ENCODE peak calls at places on chromosome 22, in seven cellular contexts. H is neuronal stem cell, E is H9, R is mesendoderm, Y is mesenchymal stem cell, T is H1, M is trophoblast cell. C is an unnamed sample.

GRCh38 chr22:38088723-38089473 is 4.9 kb upstream of the SLC16A8 start:
- DNase-seq in H (no peak), E (no peak), R (no peak), Y (no peak), T (no peak), M (no peak), C (no peak)

GRCh38 chr22:23534201-23534850 is 45.8 kb downstream of the IGLL1 start:
- DNase-seq in H (no peak), E (peak), R (peak), Y (no peak), T (no peak), M (no peak), C (no peak)

GRCh38 chr22:27879923-27880322 is 39.1 kb downstream of the PITPNB start:
- DNase-seq in H (no peak), E (no peak), R (peak), Y (peak), T (no peak), M (no peak), C (peak)

GRCh38 chr22:41682033-41682807 is 6.4 kb downstream of the SNU13 start:
- DNase-seq in H (peak), E (peak), R (peak), Y (peak), T (peak), M (peak), C (peak)

GRCh38 chr22:36855478-36855877 is 5.3 kb upstream of the NCF4 start:
- DNase-seq in H (no peak), E (no peak), R (no peak), Y (no peak), T (no peak), M (no peak), C (no peak)

GRCh38 chr22:38444783-38445182 is 10.2 kb downstream of the KCNJ4 start:
- DNase-seq in H (no peak), E (no peak), R (no peak), Y (no peak), T (no peak), M (no peak), C (no peak)

GRCh38 chr22:31829505-31829904 is 75.7 kb downstream of the DEPDC5 start:
- DNase-seq in H (no peak), E (no peak), R (no peak), Y (peak), T (no peak), M (peak), C (peak)

GRCh38 chr22:23219787-23220484 is 39.6 kb downstream of the BCR start:
- DNase-seq in H (no peak), E (no peak), R (peak), Y (peak), T (no peak), M (peak), C (peak)

GRCh38 chr22:37213941-37214340 is 1.7 kb upstream of the SSTR3 start:
- DNase-seq in H (no peak), E (no peak), R (no peak), Y (no peak), T (no peak), M (no peak), C (no peak)

GRCh38 chr22:22770280-22770871 is 117.2 kb upstream of the IGLL5 start:
- DNase-seq in H (peak), E (peak), R (peak), Y (peak), T (peak), M (peak), C (no peak)

GRCh38 chr22:41523464-41524221 is 20.6 kb downstream of the POLR3H start:
- DNase-seq in H (no peak), E (peak), R (peak), Y (peak), T (no peak), M (no peak), C (peak)

GRCh38 chr22:47586946-47587345 is 824.5 kb downstream of the TBC1D22A start:
- DNase-seq in H (no peak), E (no peak), R (no peak), Y (no peak), T (no peak), M (no peak), C (no peak)

GRCh38 chr22:27090595-27090994 is 433.2 kb downstream of the MIAT start:
- DNase-seq in H (no peak), E (no peak), R (no peak), Y (no peak), T (no peak), M (no peak), C (no peak)

DNA sequence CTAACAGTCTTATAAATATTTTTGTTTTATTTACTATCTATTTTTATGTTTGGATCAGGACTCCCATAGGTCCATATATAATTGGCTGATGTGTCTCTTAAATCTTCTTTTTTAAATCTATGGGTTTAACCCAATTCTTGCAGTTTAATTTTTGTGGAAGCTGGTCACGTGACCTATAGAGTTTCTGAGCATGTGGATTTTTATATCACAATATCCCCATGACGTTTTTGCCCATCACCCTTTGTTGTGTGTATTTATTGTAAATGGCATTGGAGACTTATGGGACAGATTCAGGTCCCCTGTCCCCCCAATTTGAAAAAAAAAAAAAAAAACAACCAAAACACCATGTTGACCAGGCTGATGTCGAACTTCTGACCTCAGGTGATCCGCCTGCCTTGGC is 78.8 kb upstream of the PRODH start:
- DNase-seq in H (no peak), E (no peak), R (no peak), Y (no peak), T (no peak), M (no peak), C (no peak)
- H2BK120ac ChIP-seq in H (no peak), E (no peak), R (no peak), Y (no peak), T (no peak), M (no peak), C (no peak)

GRCh38 chr22:25091449-25091848 is 108.2 kb upstream of the CRYBB3 start:
- DNase-seq in H (no peak), E (no peak), R (no peak), Y (no peak), T (no peak), M (peak), C (no peak)
- H2BK120ac ChIP-seq in H (no peak), E (no peak), R (no peak), Y (no peak), T (no peak), M (no peak), C (no peak)

DNA sequence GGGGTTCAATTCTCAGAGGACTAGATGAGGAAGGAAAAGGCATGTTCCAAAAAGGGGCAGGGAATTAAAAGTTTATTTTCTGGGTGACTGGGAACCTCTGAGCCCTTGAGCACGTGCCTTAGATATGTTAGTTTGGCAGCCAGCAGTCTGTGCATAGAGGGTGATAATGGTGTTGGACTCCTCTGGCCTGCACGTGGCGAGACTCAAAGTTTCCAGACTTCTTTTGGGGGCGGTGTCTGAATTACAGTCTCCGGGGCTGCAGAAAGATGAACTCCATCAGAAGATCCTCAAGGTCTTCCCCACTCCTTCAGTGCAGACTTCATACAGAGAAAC is 861 bp upstream of the ZNRF3 start:
- DNase-seq in H (no peak), E (no peak), R (no peak), Y (peak), T (no peak), M (no peak), C (no peak)
- H2BK120ac ChIP-seq in H (peak), E (no peak), R (no peak), Y (no peak), T (no peak), M (no peak), C (no peak)

GRCh38 chr22:29309332-29310064 is 3.0 kb downstream of the GAS2L1 start:
- DNase-seq in H (no peak), E (no peak), R (no peak), Y (peak), T (no peak), M (no peak), C (no peak)
- H2BK120ac ChIP-seq in H (peak), E (no peak), R (no peak), Y (no peak), T (no peak), M (no peak), C (no peak)